ENCODE peak calls at places on chromosome 16, in seven cellular contexts. J is WTC11; U is stimulated activated naive CD8-positive, alpha-beta T cell treated with anti-CD3 and anti-CD28 coated beads, Interleukin-15, amount 100 ng/mL, for 72 hours; C is NCI-H1694; V is kidney glomerular epithelial cell; M is NCI-H1092; I is stimulated activated CD8-positive, alpha-beta memory T cell treated with anti-CD3 and anti-CD28 coated beads, Interleukin-4, amount 100 ng/mL, for 4 hours. P is an unnamed sample.
A peak's percentile ranks its signal among the peaks of the same experiment; 100 is the strongest.

GRCh38 chr16:79672524-79672923 is 72.0 kb upstream of the MAF start:
- DNase-seq in V (no peak), J (no peak), I (no peak), M (no peak), C (no peak), U (no peak), P (no peak)

GRCh38 chr16:3562914-3563480 is 14.2 kb downstream of the NLRC3 start:
- DNase-seq in J (no peak), I (no peak), M (no peak), C (no peak), U (no peak), V (no peak), P (no peak)

GRCh38 chr16:75292691-75293090 is 41.3 kb upstream of the BCAR1 start:
- DNase-seq in J (no peak), U (no peak), M (no peak), I (no peak), V (no peak), C (no peak), P (no peak)

GRCh38 chr16:23838485-23839142 is 2.8 kb downstream of the PRKCB start:
- DNase-seq in M (no peak), U (no peak), J (no peak), I (no peak), C (no peak), V (no peak), P (no peak)

GRCh38 chr16:84735846-84736586 is 36.2 kb downstream of the USP10 start:
- DNase-seq in C (no peak), M (peak; percentile 49), U (no peak), J (no peak), I (no peak), V (no peak), P (peak; percentile 9)

GRCh38 chr16:72532896-72533295 is 360.9 kb upstream of the PMFBP1 start:
- DNase-seq in C (no peak), V (no peak), M (no peak), U (no peak), J (no peak), I (no peak), P (no peak)

GRCh38 chr16:84692451-84692850 is 7.3 kb upstream of the USP10 start:
- DNase-seq in V (no peak), J (no peak), M (no peak), C (no peak), I (no peak), U (no peak), P (no peak)

GRCh38 chr16:65833171-65833871 is 533.2 kb upstream of the CDH5 start:
- DNase-seq in I (no peak), V (no peak), U (no peak), J (no peak), C (no peak), M (no peak), P (no peak)

GRCh38 chr16:89737341-89738071 is 16.2 kb downstream of the ZNF276 start:
- DNase-seq in I (no peak), J (no peak), C (no peak), U (peak; percentile 61), M (no peak), V (no peak), P (peak; percentile 39)

GRCh38 chr16:82010649-82011048 is 621 bp downstream of the SDR42E1 start:
- DNase-seq in M (no peak), J (no peak), U (no peak), V (no peak), I (no peak), C (no peak), P (no peak)

GRCh38 chr16:11557811-11558210 is 28.9 kb downstream of the LITAF start:
- DNase-seq in U (no peak), J (no peak), M (no peak), C (no peak), I (no peak), V (no peak), P (no peak)

GRCh38 chr16:89392881-89393730 is 97.3 kb downstream of the ANKRD11 start:
- DNase-seq in U (no peak), V (no peak), M (no peak), C (no peak), J (peak; percentile 48), I (no peak), P (no peak)

GRCh38 chr16:27839419-27839818 is 224.1 kb downstream of the GSG1L start:
- DNase-seq in J (no peak), C (no peak), V (no peak), U (no peak), M (no peak), I (no peak), P (no peak)

GRCh38 chr16:48374255-48374654 is 11.0 kb downstream of the SIAH1 start:
- DNase-seq in C (no peak), U (no peak), I (no peak), M (no peak), V (no peak), J (no peak), P (no peak)

GRCh38 chr16:10027553-10027952 is 154.7 kb downstream of the GRIN2A start:
- DNase-seq in C (no peak), I (no peak), J (no peak), M (no peak), V (no peak), U (no peak), P (no peak)

GRCh38 chr16:4349332-4349731 is 1.8 kb downstream of the PAM16 start:
- DNase-seq in M (no peak), U (no peak), J (no peak), I (no peak), C (no peak), V (no peak), P (no peak)

GRCh38 chr16:2271848-2272461 is 4.0 kb upstream of the RNPS1 start:
- DNase-seq in U (no peak), M (no peak), I (no peak), V (no peak), J (no peak), C (no peak), P (no peak)

GRCh38 chr16:31265329-31266245 is 5.8 kb downstream of the ITGAM start:
- DNase-seq in C (no peak), V (peak; percentile 54), I (peak; percentile 40), U (peak; percentile 88), J (peak; percentile 23), M (no peak), P (no peak)

GRCh38 chr16:87329436-87330256 is 12.5 kb upstream of the C16orf95 start:
- DNase-seq in C (no peak), I (no peak), M (no peak), J (no peak), V (no peak), U (no peak), P (no peak)

GRCh38 chr16:13291934-13292333 is 390.5 kb downstream of the SHISA9 start:
- DNase-seq in I (no peak), U (no peak), C (no peak), J (peak; percentile 52), M (no peak), V (no peak), P (no peak)

GRCh38 chr16:13923703-13924298 is 3.8 kb downstream of the ERCC4 start:
- DNase-seq in V (peak; percentile 42), I (no peak), M (peak; percentile 26), C (peak; percentile 50), J (no peak), U (no peak), P (no peak)

GRCh38 chr16:84913315-84913714 is 93.5 kb downstream of the CRISPLD2 start:
- DNase-seq in J (no peak), C (no peak), M (peak; percentile 24), U (no peak), I (no peak), V (no peak), P (no peak)